ENCODE peak calls at places on chromosomes 6 and 20, in six cellular contexts. H is A549, K is upper lobe of left lung, O is K562, V is HepG2, E is GM12878. T is an unnamed sample.

GRCh38 chr6:39617023-39617422 is 108.2 kb downstream of the KIF6 start:
- ATAC-seq in K (no peak), E (no peak), V (no peak), H (no peak), O (no peak), T (no peak)

GRCh38 chr6:157056275-157056674 is 267.0 kb downstream of the TMEM242 start:
- ATAC-seq in O (peak; percentile 60), K (no peak), H (no peak), V (no peak), E (peak; percentile 81), T (no peak)

GRCh38 chr6:157075549-157076426 is 247.5 kb downstream of the TMEM242 start:
- ATAC-seq in V (no peak), K (no peak), H (no peak), O (peak; percentile 65), E (peak; percentile 92), T (no peak)

GRCh38 chr20:32249030-32249738 is 28.3 kb upstream of the KIF3B start:
- ATAC-seq in V (no peak), E (peak; percentile 69), K (no peak), O (no peak), H (no peak), T (no peak)

GRCh38 chr6:35948725-35949124 is 27.8 kb upstream of the SRPK1 start:
- ATAC-seq in H (no peak), V (peak; percentile 74), E (peak; percentile 50), O (peak; percentile 87), K (no peak), T (no peak)

GRCh38 chr20:62282877-62283503 is 19.8 kb upstream of the ADRM1 start:
- ATAC-seq in E (no peak), H (no peak), O (no peak), V (no peak), K (no peak), T (peak; percentile 19)

GRCh38 chr20:44485078-44485829 is 9.6 kb downstream of the TTPAL start:
- ATAC-seq in E (peak; percentile 17), O (no peak), K (no peak), V (no peak), H (no peak), T (no peak)

GRCh38 chr20:62678553-62678952 is 30.1 kb upstream of the NTSR1 start:
- ATAC-seq in V (no peak), E (no peak), O (no peak), K (no peak), H (no peak), T (no peak)

GRCh38 chr6:35511183-35511941 is 1.3 kb downstream of the TULP1 start:
- ATAC-seq in V (no peak), E (no peak), K (no peak), O (no peak), H (no peak), T (no peak)

DNA sequence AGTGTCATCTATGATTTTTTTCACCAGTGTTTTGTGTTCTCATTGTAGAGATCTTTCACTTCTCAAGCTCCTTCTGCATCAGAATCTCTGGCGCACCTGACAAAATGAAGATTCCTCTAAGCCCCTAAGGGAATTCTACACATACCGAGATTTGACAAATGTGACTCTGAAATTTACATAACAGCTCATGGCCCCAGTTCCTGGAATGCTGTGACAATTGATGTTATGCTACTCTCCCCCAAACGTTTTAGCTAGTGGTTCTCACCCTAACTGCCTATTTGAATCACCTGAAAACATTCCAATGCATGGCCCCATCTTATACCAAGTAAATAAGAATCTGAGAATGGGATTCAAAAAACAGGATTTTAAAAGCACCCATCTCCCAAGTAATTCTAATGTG is 162.1 kb upstream of the FKBP1C start:
- ATAC-seq in K (no peak), E (no peak), V (no peak), O (no peak), H (no peak), T (no peak)
- TF ChIP-seq EP300 in K (no peak), E (no peak), V (no peak), O (no peak), H (no peak), T (no peak)

DNA sequence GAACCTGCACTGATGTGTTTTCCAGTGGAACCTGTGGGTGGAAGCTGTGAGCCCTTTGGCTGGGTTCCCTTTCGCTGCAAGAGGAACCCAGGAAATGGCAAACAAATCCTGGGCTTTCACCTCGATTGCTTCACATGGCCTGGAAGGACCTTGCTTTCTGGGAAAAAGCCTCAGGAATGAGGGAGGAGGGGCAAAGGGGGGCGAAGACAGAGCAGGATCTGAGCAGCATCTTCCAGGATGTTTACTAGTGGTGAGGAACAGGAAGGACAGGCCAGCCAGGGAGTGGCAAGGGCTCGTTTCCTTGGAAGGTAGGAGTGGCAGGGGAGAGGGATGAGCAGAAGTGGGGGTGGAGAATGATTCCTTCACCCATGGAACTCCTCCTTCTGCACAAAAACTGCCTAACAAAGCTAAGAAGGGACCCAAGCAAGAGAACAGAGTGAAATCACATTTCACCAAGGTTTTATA is 5.9 kb downstream of the SLC2A10 start:
- ATAC-seq in O (no peak), E (no peak), V (peak; percentile 31), K (no peak), H (peak; percentile 97), T (peak; percentile 94)
- TF ChIP-seq EP300 in O (no peak), E (no peak), V (no peak), K (no peak), H (no peak), T (no peak)

DNA sequence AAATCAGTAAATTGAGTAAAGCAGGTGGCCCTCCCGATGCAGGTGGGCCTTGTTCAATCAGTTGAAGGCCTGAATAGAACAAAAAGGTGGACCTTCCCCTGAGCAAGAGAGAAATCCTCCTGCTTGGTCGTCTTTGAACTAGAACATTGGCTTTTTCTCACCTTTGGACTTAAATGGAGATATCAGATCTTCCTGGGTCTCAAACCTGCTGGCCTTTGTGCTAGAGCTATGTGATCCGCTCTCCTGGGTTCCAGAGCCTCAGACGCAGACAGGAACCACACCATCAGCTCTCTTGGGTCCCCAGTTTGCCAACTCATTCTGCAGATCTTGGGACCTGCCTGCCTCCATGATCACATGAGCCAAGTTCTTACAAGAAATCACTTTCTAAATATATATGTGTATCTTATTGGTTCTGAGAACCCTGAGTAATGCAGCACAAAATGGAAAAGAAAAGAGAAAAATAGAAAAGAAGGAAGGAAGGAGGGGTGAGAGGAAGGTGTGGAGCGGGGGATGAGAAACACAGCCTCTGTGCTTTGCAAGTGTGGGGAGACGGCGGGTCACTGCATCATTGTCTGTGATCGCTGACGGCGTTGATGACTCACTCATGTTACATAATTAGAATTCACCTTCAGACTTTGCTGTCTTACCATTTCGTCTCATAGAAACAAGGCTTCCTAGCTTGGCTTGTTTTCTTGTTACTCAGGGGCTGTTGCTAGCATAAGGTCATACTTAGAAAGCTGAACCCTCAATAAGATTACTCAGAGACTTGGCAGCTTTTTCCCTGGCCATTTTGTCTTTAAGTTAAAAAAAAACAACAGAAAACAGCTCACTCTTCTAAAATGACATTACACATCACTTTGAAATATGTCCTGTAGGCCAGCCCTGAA is 85.7 kb upstream of the NEDD9 start:
- ATAC-seq in E (peak; percentile 83), O (no peak), V (peak; percentile 83), K (peak; percentile 59), H (peak; percentile 91), T (peak; percentile 86)
- TF ChIP-seq EP300 in E (peak; percentile 69), O (no peak), V (no peak), K (no peak), H (peak; percentile 88), T (no peak)

GRCh38 chr6:124684621-124685020 is 277.6 kb upstream of the RNF217 start:
- ATAC-seq in K (no peak), V (no peak), O (no peak), E (no peak), H (no peak), T (no peak)
- TF ChIP-seq EP300 in K (no peak), V (no peak), O (no peak), E (no peak), H (no peak), T (no peak)

GRCh38 chr20:50788868-50789125 is 6.1 kb upstream of the BCAS4 start:
- ATAC-seq in K (no peak), E (no peak), V (no peak), H (no peak), O (no peak), T (no peak)

GRCh38 chr20:50789968-50790650 is 4.8 kb upstream of the BCAS4 start:
- ATAC-seq in O (peak; percentile 1), H (no peak), E (no peak), V (peak; percentile 0), K (no peak), T (peak; percentile 42)

GRCh38 chr20:50788045-50788867 is 6.6 kb upstream of the BCAS4 start:
- ATAC-seq in K (no peak), O (peak; percentile 37), E (no peak), V (peak; percentile 9), H (peak; percentile 66), T (no peak)

GRCh38 chr20:50792708-50793574 is 1.9 kb upstream of the BCAS4 start:
- ATAC-seq in K (no peak), H (no peak), V (no peak), E (no peak), O (no peak), T (no peak)

GRCh38 chr20:50790651-50791277 is 4.1 kb upstream of the BCAS4 start:
- ATAC-seq in O (peak; percentile 96), E (peak; percentile 83), V (peak; percentile 85), H (peak; percentile 78), K (peak; percentile 95), T (peak; percentile 91)
- TF ChIP-seq EP300 in O (peak; percentile 57), E (no peak), V (peak; percentile 48), H (no peak), K (no peak), T (no peak)

DNA sequence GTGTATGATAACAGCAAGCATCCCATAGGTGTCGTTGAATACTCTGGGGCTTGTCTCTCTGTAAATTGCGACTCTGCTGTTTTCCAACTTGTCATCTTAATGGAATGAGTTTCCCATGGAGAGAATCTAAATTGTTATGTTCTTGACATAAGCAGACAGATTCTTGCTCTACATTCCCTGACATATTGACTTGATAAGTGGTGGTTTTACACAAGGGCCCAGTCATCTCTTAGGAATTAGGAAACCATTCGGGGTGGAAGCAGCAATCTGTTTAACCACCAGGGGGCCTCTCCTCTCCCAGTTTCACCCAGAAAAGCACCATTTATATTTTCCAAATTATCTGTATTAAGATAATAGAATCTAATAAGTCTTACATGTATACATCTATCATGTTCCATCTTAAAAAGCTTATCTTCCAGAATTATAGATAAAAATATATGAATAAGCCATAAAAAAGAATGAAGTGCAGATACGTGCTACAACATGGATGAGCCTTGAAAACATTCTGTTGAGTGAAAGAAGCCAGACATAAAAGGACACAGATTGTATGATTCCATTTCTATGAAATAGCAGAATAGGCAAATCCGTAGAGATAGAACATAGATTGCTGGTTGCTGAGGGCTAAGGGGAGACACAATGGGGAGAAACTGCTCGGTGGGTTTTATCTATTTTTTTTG is 23.1 kb upstream of the MROH8 start:
- ATAC-seq in O (peak; percentile 82), V (peak; percentile 71), K (peak; percentile 88), H (peak; percentile 87), E (peak; percentile 59), T (peak; percentile 86)
- TF ChIP-seq EP300 in O (no peak), V (no peak), K (no peak), H (no peak), E (no peak), T (no peak)

GRCh38 chr6:43174263-43175112 is 3.4 kb downstream of the SRF start:
- ATAC-seq in V (peak; percentile 76), H (peak; percentile 73), K (peak; percentile 94), E (peak; percentile 83), O (peak; percentile 81), T (peak; percentile 84)
- TF ChIP-seq EP300 in V (no peak), H (no peak), K (no peak), E (peak; percentile 41), O (no peak), T (no peak)